ENCODE peak calls at places on chromosome 22, in four cellular contexts. G is glutamatergic neuron, P is HTR-8/SVneo, W is cardiac septum. O is an unnamed sample.

GRCh38 chr22:27637604-27638003 is 164.0 kb downstream of the MN1 start:
- DNase-seq in G (no peak), W (no peak), P (no peak), O (no peak)

GRCh38 chr22:45677060-45677459 is 5.4 kb downstream of the ATXN10 start:
- DNase-seq in P (no peak), G (no peak), W (no peak), O (no peak)

GRCh38 chr22:34997921-34998320 is 68.0 kb upstream of the ISX start:
- DNase-seq in W (no peak), G (peak), P (no peak), O (no peak)

GRCh38 chr22:38267086-38267485 is 5.7 kb downstream of the TMEM184B start:
- DNase-seq in P (no peak), W (peak), G (no peak), O (no peak)

GRCh38 chr22:27903805-27904473 is 15.1 kb downstream of the PITPNB start:
- DNase-seq in G (no peak), W (no peak), P (no peak), O (no peak)

GRCh38 chr22:24471570-24471969 is 23.6 kb upstream of the UPB1 start:
- DNase-seq in W (no peak), P (no peak), G (no peak), O (no peak)

GRCh38 chr22:37163618-37164534 is 14.2 kb upstream of the IL2RB start:
- DNase-seq in P (no peak), G (no peak), W (no peak), O (no peak)

GRCh38 chr22:48489551-48490512 is 1337.8 kb downstream of the BRD1 start:
- DNase-seq in P (no peak), W (peak), G (peak), O (peak)

GRCh38 chr22:35592418-35592967 is 24.6 kb downstream of the MB start:
- DNase-seq in G (no peak), W (no peak), P (no peak), O (no peak)

GRCh38 chr22:35470903-35471321 is 69.7 kb upstream of the RASD2 start:
- DNase-seq in W (no peak), P (no peak), G (no peak), O (no peak)

GRCh38 chr22:33400061-33400840 is 342.1 kb upstream of the SYN3 start:
- DNase-seq in W (no peak), P (no peak), G (no peak), O (no peak)

GRCh38 chr22:36331912-36332622 is 55.7 kb downstream of the MYH9 start:
- DNase-seq in P (no peak), G (no peak), W (peak), O (no peak)

GRCh38 chr22:17077255-17077654 is 7.5 kb upstream of the IL17RA start:
- DNase-seq in W (no peak), G (no peak), P (peak), O (peak)

GRCh38 chr22:27985323-27986275 is 66.5 kb upstream of the PITPNB start:
- DNase-seq in P (no peak), W (no peak), G (no peak), O (no peak)

O was measured in ecto neural progenitor cell.